ENCODE peak calls at places on chromosomes 12 and 14, in ten cellular contexts. T is HTR-8/SVneo, X is lower lobe of right lung, G is A549, C is kidney, R is cardiac muscle cell, M is GOT3, K is spleen, Y is heart left ventricle, H is AG04450. I is an unnamed sample.

GRCh38 chr12:40032433-40033259 is 73.2 kb downstream of the SLC2A13 start:
- DNase-seq in T (no peak), X (no peak), G (no peak), C (no peak), R (no peak), M (no peak), K (no peak), Y (no peak), H (no peak), I (no peak)

GRCh38 chr14:53515264-53515663 is 362.1 kb upstream of the DDHD1 start:
- DNase-seq in T (no peak), X (no peak), G (no peak), C (no peak), R (no peak), M (no peak), K (no peak), Y (no peak), H (no peak), I (no peak)

GRCh38 chr12:117494833-117495714 is 133.6 kb upstream of the NOS1 start:
- DNase-seq in T (no peak), X (no peak), G (no peak), C (no peak), R (no peak), M (no peak), K (no peak), Y (no peak), H (no peak), I (no peak)

GRCh38 chr12:2959194-2959507 is at the start of gene TEAD4:
- DNase-seq in T (peak), X (peak), G (peak), C (peak), R (peak), M (peak), K (no peak), Y (peak), H (peak), I (no peak)

GRCh38 chr12:93273834-93274705 is 103.7 kb upstream of the NUDT4 start:
- DNase-seq in T (no peak), X (no peak), G (no peak), C (no peak), R (no peak), M (no peak), K (no peak), Y (no peak), H (no peak), I (no peak)

GRCh38 chr14:34064349-34064748 is 113.5 kb upstream of the EGLN3 start:
- DNase-seq in T (no peak), X (no peak), G (no peak), C (no peak), R (peak), M (no peak), K (no peak), Y (peak), H (no peak), I (peak)

GRCh38 chr12:14113031-14113430 is 131.6 kb upstream of the GRIN2B start:
- DNase-seq in T (no peak), X (no peak), G (no peak), C (no peak), R (no peak), M (no peak), K (no peak), Y (no peak), H (no peak), I (no peak)

GRCh38 chr14:80996049-80996901 is 40.9 kb downstream of the TSHR start:
- DNase-seq in T (peak), X (no peak), G (peak), C (no peak), R (peak), M (no peak), K (no peak), Y (peak), H (peak), I (peak)

GRCh38 chr14:24224618-24225071 is 7.5 kb downstream of the NEDD8 start:
- DNase-seq in T (no peak), X (no peak), G (no peak), C (no peak), R (peak), M (no peak), K (no peak), Y (no peak), H (peak), I (no peak)

GRCh38 chr14:22460461-22461195 is 128.4 kb downstream of the DAD1 start:
- DNase-seq in T (no peak), X (no peak), G (no peak), C (no peak), R (peak), M (no peak), K (no peak), Y (no peak), H (no peak), I (no peak)

GRCh38 chr12:103105971-103106597 is 148.6 kb downstream of the ASCL1 start:
- DNase-seq in T (no peak), X (no peak), G (no peak), C (no peak), R (no peak), M (no peak), K (no peak), Y (no peak), H (no peak), I (no peak)

GRCh38 chr12:26845984-26846383 is 13.0 kb upstream of the ITPR2 start:
- DNase-seq in T (no peak), X (no peak), G (no peak), C (no peak), R (peak), M (no peak), K (no peak), Y (no peak), H (peak), I (no peak)

GRCh38 chr12:42588981-42589464 is 523 bp downstream of the PRICKLE1 start:
- DNase-seq in T (no peak), X (no peak), G (peak), C (peak), R (peak), M (peak), K (peak), Y (peak), H (no peak), I (no peak)

I was measured in ureter.